ENCODE peak calls at places on chromosomes 7 and 10, in four cellular contexts. One of them, this sample, is unnamed.

GRCh38 chr10:49474901-49475300 is 64.0 kb downstream of the ERCC6 start:
- DNase-seq in GM12878: no peak
- DNase-seq in K562: no peak
- DNase-seq in HepG2: no peak
- DNase-seq in this sample: no peak

GRCh38 chr7:102303669-102304422 is 17.2 kb downstream of the SH2B2 start:
- DNase-seq in K562: no peak
- DNase-seq in HepG2: no peak
- DNase-seq in GM12878: no peak
- DNase-seq in this sample: no peak

GRCh38 chr7:12402365-12402725 is 1.3 kb downstream of the VWDE start:
- DNase-seq in HepG2: no peak
- DNase-seq in K562: no peak
- DNase-seq in GM12878: no peak
- DNase-seq in this sample: no peak

GRCh38 chr7:133355325-133355708 is 102.4 kb downstream of the EXOC4 start:
- DNase-seq in HepG2: no peak
- DNase-seq in GM12878: no peak
- DNase-seq in K562: no peak
- DNase-seq in this sample: no peak

GRCh38 chr10:59135275-59135674 is 41.2 kb upstream of the PHYHIPL start:
- DNase-seq in K562: no peak
- DNase-seq in GM12878: no peak
- DNase-seq in HepG2: peak
- DNase-seq in this sample: no peak

GRCh38 chr10:132264966-132265877 is 42.5 kb downstream of the STK32C start:
- DNase-seq in HepG2: no peak
- DNase-seq in GM12878: no peak
- DNase-seq in K562: no peak
- DNase-seq in this sample: no peak

GRCh38 chr7:51060536-51060935 is 256.1 kb downstream of the COBL start:
- DNase-seq in HepG2: no peak
- DNase-seq in K562: no peak
- DNase-seq in GM12878: no peak
- DNase-seq in this sample: no peak

GRCh38 chr7:129169171-129169643 is 19.2 kb upstream of the SMO start:
- DNase-seq in HepG2: no peak
- DNase-seq in GM12878: no peak
- DNase-seq in K562: peak
- DNase-seq in this sample: peak

GRCh38 chr10:101693701-101694055 is 1.3 kb downstream of the FBXW4 start:
- DNase-seq in K562: no peak
- DNase-seq in HepG2: peak
- DNase-seq in GM12878: no peak
- DNase-seq in this sample: no peak

GRCh38 chr10:121823993-121824463 is 103.8 kb downstream of the ATE1 start:
- DNase-seq in GM12878: no peak
- DNase-seq in K562: peak
- DNase-seq in HepG2: peak
- DNase-seq in this sample: no peak

GRCh38 chr7:46369933-46370654 is 449.0 kb upstream of the IGFBP3 start:
- DNase-seq in GM12878: no peak
- DNase-seq in HepG2: no peak
- DNase-seq in K562: no peak
- DNase-seq in this sample: no peak

GRCh38 chr10:3897156-3897555 is 112.1 kb upstream of the KLF6 start:
- DNase-seq in GM12878: no peak
- DNase-seq in HepG2: no peak
- DNase-seq in K562: no peak
- DNase-seq in this sample: no peak

GRCh38 chr10:114094795-114095194 is 51.1 kb downstream of the ADRB1 start:
- DNase-seq in K562: no peak
- DNase-seq in HepG2: no peak
- DNase-seq in GM12878: no peak
- DNase-seq in this sample: no peak

GRCh38 chr7:140656548-140657515 is 15.9 kb upstream of the ADCK2 start:
- DNase-seq in K562: no peak
- DNase-seq in GM12878: no peak
- DNase-seq in HepG2: peak
- DNase-seq in this sample: no peak

GRCh38 chr10:33216661-33217427 is 117.6 kb downstream of the NRP1 start:
- DNase-seq in HepG2: peak
- DNase-seq in GM12878: no peak
- DNase-seq in K562: no peak
- DNase-seq in this sample: no peak

GRCh38 chr7:124764847-124765400 is 668 bp downstream of the GPR37 start:
- DNase-seq in K562: no peak
- DNase-seq in GM12878: no peak
- DNase-seq in HepG2: no peak
- DNase-seq in this sample: no peak

GRCh38 chr7:131483586-131483985 is 72.8 kb downstream of the PODXL start:
- DNase-seq in K562: no peak
- DNase-seq in GM12878: no peak
- DNase-seq in HepG2: no peak
- DNase-seq in this sample: no peak

GRCh38 chr7:30896783-30897617 is 14.7 kb upstream of the AQP1 start:
- DNase-seq in HepG2: no peak
- DNase-seq in K562: peak
- DNase-seq in GM12878: no peak
- DNase-seq in this sample: no peak

GRCh38 chr10:110910138-110910537 is 8.8 kb downstream of the BBIP1 start:
- DNase-seq in HepG2: no peak
- DNase-seq in GM12878: no peak
- DNase-seq in K562: no peak
- DNase-seq in this sample: no peak
- TF ChIP-seq RFX5 in HepG2: no peak
- TF ChIP-seq RFX5 in GM12878: no peak
- TF ChIP-seq RFX5 in K562: no peak
- TF ChIP-seq RFX5 in this sample: no peak

DNA sequence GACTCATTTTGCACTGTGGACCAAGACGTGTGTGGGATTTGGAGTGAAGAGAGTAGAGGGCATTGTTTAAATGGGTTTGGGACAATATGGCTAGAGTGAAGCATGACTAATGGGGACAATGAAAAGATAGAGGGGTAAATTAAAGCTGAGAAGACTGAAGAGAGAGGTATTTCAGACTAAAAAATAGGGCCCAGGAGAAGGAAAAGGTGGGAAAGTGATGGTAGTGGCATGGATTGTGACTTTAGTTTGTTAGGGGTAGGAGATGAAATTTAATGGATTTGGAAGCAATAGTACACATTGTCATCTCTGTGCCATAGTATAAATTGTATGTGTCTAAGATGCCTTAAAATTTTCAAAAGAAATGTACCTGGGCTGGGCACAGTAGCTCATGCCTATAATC is 18.2 kb downstream of the CDK1 start:
- DNase-seq in GM12878: no peak
- DNase-seq in HepG2: no peak
- DNase-seq in K562: no peak
- DNase-seq in this sample: no peak
- TF ChIP-seq ATF3 in GM12878: no peak
- TF ChIP-seq ATF3 in HepG2: no peak
- TF ChIP-seq ATF3 in K562: no peak
- TF ChIP-seq ATF3 in this sample: no peak

GRCh38 chr10:86337121-86337601 is 29.4 kb downstream of the GRID1 start:
- DNase-seq in GM12878: no peak
- DNase-seq in K562: no peak
- DNase-seq in HepG2: no peak
- DNase-seq in this sample: no peak
- TF ChIP-seq RFX5 in GM12878: no peak
- TF ChIP-seq RFX5 in K562: no peak
- TF ChIP-seq RFX5 in HepG2: no peak
- TF ChIP-seq RFX5 in this sample: no peak

DNA sequence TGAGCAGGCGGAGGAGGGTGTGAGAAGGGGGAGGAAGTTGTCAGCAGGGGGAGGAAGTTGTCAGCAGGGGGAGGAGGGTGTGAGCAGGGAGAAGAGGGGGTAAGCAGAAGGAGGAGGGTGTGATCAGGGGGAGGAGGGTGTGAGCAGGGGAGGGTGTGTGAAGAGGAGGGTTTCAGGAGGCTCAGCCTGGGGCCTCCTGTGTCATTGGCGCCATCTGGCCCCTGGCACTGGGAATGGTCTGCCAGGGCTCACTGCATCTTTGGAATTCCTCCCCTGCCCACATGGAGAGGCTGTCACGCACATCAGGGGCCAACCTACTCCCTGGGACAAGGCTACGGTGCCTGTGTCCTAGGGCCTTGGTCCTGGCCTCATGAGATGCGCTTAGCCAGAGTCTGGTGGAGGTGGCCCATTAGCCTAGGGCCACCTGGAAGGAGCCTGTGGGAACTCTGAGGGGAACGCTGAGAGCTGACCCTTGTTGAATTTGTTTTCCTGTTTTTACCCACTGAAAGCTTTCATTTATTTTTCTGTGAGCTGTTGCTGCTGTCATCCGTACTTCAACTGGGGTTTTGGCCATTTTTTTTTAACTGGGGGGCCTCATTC is 18.0 kb downstream of the CAMK2B start:
- DNase-seq in HepG2: peak
- DNase-seq in K562: peak
- DNase-seq in GM12878: no peak
- DNase-seq in this sample: no peak
- TF ChIP-seq ATF3 in HepG2: no peak
- TF ChIP-seq ATF3 in K562: no peak
- TF ChIP-seq ATF3 in GM12878: no peak
- TF ChIP-seq ATF3 in this sample: no peak

GRCh38 chr7:680411-681127 is 45.9 kb upstream of the DNAAF5 start:
- DNase-seq in GM12878: no peak
- DNase-seq in K562: no peak
- DNase-seq in HepG2: no peak
- DNase-seq in this sample: no peak

GRCh38 chr7:676246-676971 is 50.1 kb upstream of the DNAAF5 start:
- DNase-seq in K562: no peak
- DNase-seq in HepG2: no peak
- DNase-seq in GM12878: no peak
- DNase-seq in this sample: no peak

GRCh38 chr7:674454-675410 is 51.8 kb upstream of the DNAAF5 start:
- DNase-seq in GM12878: no peak
- DNase-seq in HepG2: no peak
- DNase-seq in K562: no peak
- DNase-seq in this sample: no peak

GRCh38 chr7:673681-674453 is 52.6 kb upstream of the DNAAF5 start:
- DNase-seq in GM12878: no peak
- DNase-seq in HepG2: no peak
- DNase-seq in K562: no peak
- DNase-seq in this sample: no peak

GRCh38 chr7:676972-677385 is 49.5 kb upstream of the DNAAF5 start:
- DNase-seq in GM12878: no peak
- DNase-seq in HepG2: no peak
- DNase-seq in K562: no peak
- DNase-seq in this sample: no peak
- TF ChIP-seq RFX5 in GM12878: no peak
- TF ChIP-seq RFX5 in HepG2: no peak
- TF ChIP-seq RFX5 in K562: no peak
- TF ChIP-seq RFX5 in this sample: no peak

DNA sequence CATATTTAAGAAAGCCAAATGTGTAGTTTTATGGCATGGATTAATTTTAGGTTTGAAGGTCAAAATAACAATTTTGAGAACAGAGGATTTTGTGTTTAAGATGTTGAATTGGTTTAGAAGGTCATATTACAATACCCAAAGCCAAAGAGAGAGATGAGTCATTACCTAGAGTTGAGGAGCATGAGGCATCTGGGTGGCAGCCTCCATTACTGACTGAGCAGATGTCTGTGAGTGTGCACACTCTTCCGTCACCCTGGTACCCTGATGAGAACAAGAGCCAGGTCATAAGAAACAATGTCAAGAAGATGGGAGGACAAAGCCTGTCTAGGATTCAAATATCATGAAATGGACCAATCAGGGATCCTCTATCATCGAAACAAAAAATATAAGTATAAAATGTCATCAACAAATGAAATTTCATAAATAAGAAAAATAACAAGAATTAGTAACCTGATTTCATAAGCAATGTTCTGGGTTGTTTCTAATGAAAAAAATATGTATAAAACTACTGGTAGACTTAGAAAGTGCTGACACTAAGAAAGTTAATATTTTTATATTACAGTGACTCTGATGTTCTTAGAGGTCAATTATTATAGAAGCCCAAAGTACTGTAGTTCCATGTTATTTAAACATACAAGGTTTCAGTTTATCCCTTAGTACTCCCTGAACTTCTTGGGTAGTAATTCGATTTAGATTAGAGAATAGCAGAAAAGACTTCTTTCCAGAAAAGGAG is 20.0 kb downstream of the CUBN start:
- DNase-seq in K562: no peak
- DNase-seq in HepG2: no peak
- DNase-seq in GM12878: no peak
- DNase-seq in this sample: no peak
- TF ChIP-seq ATF3 in K562: peak
- TF ChIP-seq ATF3 in HepG2: no peak
- TF ChIP-seq ATF3 in GM12878: no peak
- TF ChIP-seq ATF3 in this sample: no peak

DNA sequence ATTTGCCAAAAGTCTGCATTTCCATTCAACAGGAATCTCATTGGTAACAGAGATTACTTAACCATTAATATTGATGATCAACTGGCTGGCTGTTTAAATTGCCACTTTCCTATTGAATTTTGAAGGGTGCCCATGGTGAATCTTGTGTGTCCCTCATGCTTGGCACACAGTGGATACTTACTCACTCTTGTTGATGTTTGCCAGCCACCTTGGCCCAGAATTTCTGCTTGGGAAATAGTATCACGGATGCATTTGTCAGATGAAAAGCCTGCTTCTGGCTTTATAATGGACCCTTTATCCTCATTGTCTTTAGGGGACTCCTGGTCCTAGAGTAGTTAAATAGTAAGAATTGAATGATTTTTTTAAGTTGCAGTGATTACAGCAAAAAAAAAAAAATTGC is 52.0 kb downstream of the MMRN2 start:
- DNase-seq in K562: no peak
- DNase-seq in GM12878: no peak
- DNase-seq in HepG2: no peak
- DNase-seq in this sample: no peak
- TF ChIP-seq RFX5 in K562: no peak
- TF ChIP-seq RFX5 in GM12878: no peak
- TF ChIP-seq RFX5 in HepG2: no peak
- TF ChIP-seq RFX5 in this sample: no peak

GRCh38 chr7:2572101-2572842 is 13.5 kb downstream of the IQCE start:
- DNase-seq in K562: peak
- DNase-seq in GM12878: no peak
- DNase-seq in HepG2: no peak
- DNase-seq in this sample: no peak
- TF ChIP-seq ATF3 in K562: peak
- TF ChIP-seq ATF3 in GM12878: no peak
- TF ChIP-seq ATF3 in HepG2: no peak
- TF ChIP-seq ATF3 in this sample: no peak

GRCh38 chr10:91597397-91597881 is 35.4 kb downstream of the PPP1R3C start:
- DNase-seq in HepG2: peak
- DNase-seq in GM12878: no peak
- DNase-seq in K562: no peak
- DNase-seq in this sample: no peak

GRCh38 chr10:91593366-91593765 is 39.5 kb downstream of the PPP1R3C start:
- DNase-seq in GM12878: no peak
- DNase-seq in K562: no peak
- DNase-seq in HepG2: no peak
- DNase-seq in this sample: no peak

GRCh38 chr10:91601212-91601611 is 31.7 kb downstream of the PPP1R3C start:
- DNase-seq in K562: no peak
- DNase-seq in GM12878: no peak
- DNase-seq in HepG2: no peak
- DNase-seq in this sample: no peak

GRCh38 chr10:91598211-91598981 is 34.5 kb downstream of the PPP1R3C start:
- DNase-seq in GM12878: no peak
- DNase-seq in HepG2: no peak
- DNase-seq in K562: no peak
- DNase-seq in this sample: no peak

GRCh38 chr10:91596821-91597396 is 36.0 kb downstream of the PPP1R3C start:
- DNase-seq in GM12878: no peak
- DNase-seq in K562: no peak
- DNase-seq in HepG2: no peak
- DNase-seq in this sample: no peak
- TF ChIP-seq RFX5 in GM12878: no peak
- TF ChIP-seq RFX5 in K562: no peak
- TF ChIP-seq RFX5 in HepG2: no peak
- TF ChIP-seq RFX5 in this sample: no peak